ENCODE peak calls at places on chromosomes 11 and 22, in ten cellular contexts. G, F, L, O, T, H, W, K, U and E are unnamed samples.

GRCh38 chr11:126926376-126926791 is 74.2 kb downstream of the KIRREL3 start:
- DNase-seq in G (no peak), F (no peak), H (no peak), T (no peak), L (no peak), U (no peak), K (no peak), W (no peak), O (no peak), E (no peak)

GRCh38 chr11:48063424-48063978 is 83.1 kb downstream of the PTPRJ start:
- DNase-seq in W (no peak), L (no peak), T (no peak), H (no peak), O (no peak), U (no peak), F (peak; percentile 78), G (no peak), K (no peak), E (peak; percentile 59)

GRCh38 chr22:42786606-42787356 is 66.1 kb upstream of the A4GALT start:
- DNase-seq in G (no peak), W (no peak), L (no peak), U (no peak), T (no peak), K (no peak), H (no peak), O (no peak), F (no peak), E (no peak)

GRCh38 chr22:45423524-45423923 is 10.0 kb downstream of the RIBC2 start:
- DNase-seq in L (no peak), W (no peak), T (no peak), U (no peak), O (no peak), F (no peak), H (no peak), G (no peak), K (peak; percentile 26), E (no peak)

GRCh38 chr11:16610738-16611388 is 127.6 kb upstream of the C11orf58 start:
- DNase-seq in K (peak; percentile 47), F (no peak), H (no peak), T (no peak), U (no peak), W (no peak), L (no peak), G (no peak), O (no peak), E (no peak)

GRCh38 chr11:67584205-67584880 is 731 bp downstream of the GSTP1 start:
- DNase-seq in O (peak; percentile 72), F (no peak), H (no peak), L (peak; percentile 78), U (peak; percentile 84), T (no peak), W (peak; percentile 81), K (peak; percentile 94), G (no peak), E (peak; percentile 62)

GRCh38 chr11:61875698-61876097 is 15.6 kb downstream of the FADS3 start:
- DNase-seq in G (no peak), U (no peak), L (no peak), T (no peak), H (no peak), O (no peak), K (no peak), W (no peak), F (no peak), E (no peak)

GRCh38 chr22:49825944-49826602 is 1.6 kb downstream of the BRD1 start:
- DNase-seq in O (no peak), L (no peak), G (peak; percentile 38), U (peak; percentile 61), F (peak; percentile 26), K (no peak), H (no peak), T (no peak), W (peak; percentile 40), E (no peak)

DNA sequence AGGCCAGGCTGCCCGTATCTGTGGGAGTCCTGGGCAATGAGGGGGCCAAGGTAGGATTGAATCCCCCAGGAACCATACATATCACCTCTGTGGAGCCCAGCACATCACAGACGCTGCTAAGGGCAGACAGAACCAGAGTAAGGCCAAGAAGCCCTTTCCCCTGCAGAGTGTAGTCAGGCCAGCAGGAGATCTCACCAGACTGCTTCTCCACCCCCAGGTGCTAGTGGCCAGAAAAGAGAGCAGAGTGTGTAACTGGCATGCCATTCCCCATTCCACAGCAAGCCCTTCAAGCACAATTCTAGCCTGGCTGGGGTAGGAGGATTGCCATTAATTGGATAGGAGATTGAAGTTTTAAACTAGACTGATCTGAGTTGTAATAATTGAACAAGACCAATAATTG is 28.0 kb upstream of the FCHSD2 start:
- DNase-seq in H (no peak), W (no peak), L (no peak), U (no peak), K (no peak), O (no peak), T (no peak), F (no peak), G (no peak), E (no peak)
- TF ChIP-seq EP300 in H (no peak), W (no peak), L (no peak), U (no peak), K (no peak), O (no peak), T (no peak), F (no peak), G (no peak), E (no peak)

GRCh38 chr11:57764972-57765371 is 3.4 kb downstream of the CTNND1 start:
- DNase-seq in U (no peak), W (no peak), T (no peak), G (no peak), O (peak; percentile 60), H (no peak), L (no peak), F (no peak), K (no peak), E (no peak)

GRCh38 chr11:57764527-57764926 is 2.9 kb downstream of the CTNND1 start:
- DNase-seq in K (no peak), L (no peak), F (no peak), W (no peak), H (no peak), T (no peak), U (no peak), O (no peak), G (no peak), E (no peak)

GRCh38 chr11:57762235-57762866 is 749 bp downstream of the CTNND1 start:
- DNase-seq in G (no peak), H (no peak), T (no peak), O (no peak), F (no peak), U (peak; percentile 47), W (no peak), K (no peak), L (no peak), E (no peak)

GRCh38 chr11:57761301-57762234 is at the start of gene CTNND1:
- DNase-seq in O (peak; percentile 68), K (peak; percentile 92), L (peak; percentile 88), T (peak; percentile 84), F (peak; percentile 98), G (peak; percentile 97), H (peak; percentile 77), U (peak; percentile 91), W (peak; percentile 89), E (peak; percentile 90)

DNA sequence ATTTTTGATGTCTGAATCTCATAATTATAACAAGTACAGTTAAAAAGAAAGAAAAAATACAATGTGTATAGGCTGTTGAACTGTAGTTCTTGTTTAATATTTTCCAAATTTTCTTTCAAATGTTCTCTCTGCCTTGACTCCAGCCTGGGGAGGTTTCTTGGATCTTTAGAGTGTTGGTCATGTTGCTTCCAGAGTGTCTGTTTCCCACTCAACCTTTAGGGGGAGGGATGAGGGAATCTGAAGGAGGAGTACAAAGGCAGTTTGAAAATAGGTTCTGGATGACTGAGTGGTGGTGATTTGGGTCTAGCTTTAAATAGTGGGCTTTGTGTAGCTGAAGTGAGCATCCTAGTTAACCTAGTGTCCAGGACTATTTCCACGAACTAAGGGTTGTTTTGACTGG is 2.0 kb downstream of the CTNND1 start:
- DNase-seq in F (no peak), W (no peak), H (no peak), L (no peak), O (peak; percentile 34), K (no peak), T (no peak), U (no peak), G (peak; percentile 50), E (no peak)
- TF ChIP-seq EP300 in F (no peak), W (no peak), H (no peak), L (no peak), O (no peak), K (no peak), T (no peak), U (no peak), G (no peak), E (no peak)

DNA sequence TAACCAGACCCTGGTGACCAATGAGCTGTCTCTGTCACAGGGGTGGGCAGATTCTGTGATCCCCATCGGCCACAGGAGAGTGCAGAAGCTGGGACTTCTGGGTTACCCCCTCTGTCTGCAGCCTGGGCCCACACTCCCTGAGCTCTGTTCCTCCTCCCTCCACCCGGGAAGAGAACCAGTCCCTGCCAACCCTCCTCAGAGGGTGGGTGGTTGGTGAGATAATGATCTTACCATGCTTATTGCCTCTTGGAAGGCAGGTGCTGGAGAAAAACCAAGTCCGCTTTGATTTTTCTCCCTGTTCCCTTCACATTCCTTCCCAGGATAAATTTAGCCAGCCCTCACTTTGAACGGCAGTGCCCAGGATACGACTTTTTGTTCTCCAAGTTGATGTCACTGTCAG is 17.3 kb downstream of the PRG3 start:
- DNase-seq in L (no peak), K (no peak), O (no peak), H (no peak), U (no peak), T (no peak), W (no peak), G (no peak), F (no peak), E (no peak)
- TF ChIP-seq EP300 in L (no peak), K (no peak), O (no peak), H (no peak), U (no peak), T (no peak), W (no peak), G (no peak), F (no peak), E (no peak)

GRCh38 chr11:119424775-119425174 is 1.8 kb upstream of the THY1 start:
- DNase-seq in U (no peak), G (no peak), O (no peak), W (no peak), H (no peak), L (no peak), K (no peak), T (no peak), F (no peak), E (no peak)

GRCh38 chr11:119426142-119426541 is 3.2 kb upstream of the THY1 start:
- DNase-seq in W (no peak), O (no peak), L (no peak), H (no peak), T (no peak), K (no peak), U (no peak), F (no peak), G (no peak), E (no peak)

GRCh38 chr11:119423459-119424254 is 685 bp upstream of the THY1 start:
- DNase-seq in T (no peak), W (no peak), K (no peak), G (no peak), U (no peak), H (no peak), L (no peak), O (no peak), F (no peak), E (no peak)

GRCh38 chr11:119424276-119424675 is 1.3 kb upstream of the THY1 start:
- DNase-seq in L (no peak), O (no peak), W (no peak), F (no peak), K (no peak), G (no peak), T (no peak), U (no peak), H (no peak), E (no peak)

GRCh38 chr11:119427279-119427678 is 4.3 kb upstream of the THY1 start:
- DNase-seq in K (no peak), O (peak; percentile 67), W (no peak), T (no peak), H (no peak), F (peak; percentile 12), U (no peak), L (no peak), G (no peak), E (no peak)
- TF ChIP-seq EP300 in K (no peak), O (no peak), W (no peak), T (no peak), H (no peak), F (no peak), U (no peak), L (no peak), G (no peak), E (no peak)